ENCODE peak calls at places on chromosome 1, in four cellular contexts. One of them, this sample, is unnamed. For H3K9me1, the result is how much of the 10 kb centered on the place peaks cover.

GRCh38 chr1:113146242-113147072 is 73.5 kb downstream of the LRIG2 start:
- DNase-seq in IMR-90: peak
- DNase-seq in keratinocyte: no peak
- DNase-seq in K562: peak
- DNase-seq in this sample: peak

GRCh38 chr1:33237579-33237978 is 18.7 kb upstream of the ZNF362 start:
- DNase-seq in K562: no peak
- DNase-seq in IMR-90: no peak
- DNase-seq in keratinocyte: no peak
- DNase-seq in this sample: no peak

GRCh38 chr1:214233856-214234634 is 46.9 kb upstream of the SMYD2 start:
- DNase-seq in keratinocyte: no peak
- DNase-seq in IMR-90: no peak
- DNase-seq in K562: no peak
- DNase-seq in this sample: no peak

GRCh38 chr1:151311589-151312331 is 15.5 kb downstream of the PI4KB start:
- DNase-seq in keratinocyte: peak
- DNase-seq in IMR-90: peak
- DNase-seq in K562: peak
- DNase-seq in this sample: peak

GRCh38 chr1:6918908-6919511 is 133.8 kb downstream of the CAMTA1 start:
- DNase-seq in keratinocyte: no peak
- DNase-seq in K562: no peak
- DNase-seq in IMR-90: no peak
- DNase-seq in this sample: no peak

GRCh38 chr1:87061742-87062156 is 147.3 kb downstream of the HS2ST1 start:
- DNase-seq in keratinocyte: no peak
- DNase-seq in K562: no peak
- DNase-seq in IMR-90: peak
- DNase-seq in this sample: peak

GRCh38 chr1:243179714-243180113 is 75.4 kb downstream of the CEP170 start:
- DNase-seq in keratinocyte: no peak
- DNase-seq in IMR-90: no peak
- DNase-seq in K562: no peak
- DNase-seq in this sample: peak

GRCh38 chr1:222974496-222974895 is 159.7 kb downstream of the DISP1 start:
- DNase-seq in IMR-90: peak
- DNase-seq in keratinocyte: no peak
- DNase-seq in K562: no peak
- DNase-seq in this sample: peak

GRCh38 chr1:220970311-220970710 is 91.1 kb downstream of the HLX start:
- DNase-seq in keratinocyte: no peak
- DNase-seq in IMR-90: peak
- DNase-seq in K562: no peak
- DNase-seq in this sample: peak

DNA sequence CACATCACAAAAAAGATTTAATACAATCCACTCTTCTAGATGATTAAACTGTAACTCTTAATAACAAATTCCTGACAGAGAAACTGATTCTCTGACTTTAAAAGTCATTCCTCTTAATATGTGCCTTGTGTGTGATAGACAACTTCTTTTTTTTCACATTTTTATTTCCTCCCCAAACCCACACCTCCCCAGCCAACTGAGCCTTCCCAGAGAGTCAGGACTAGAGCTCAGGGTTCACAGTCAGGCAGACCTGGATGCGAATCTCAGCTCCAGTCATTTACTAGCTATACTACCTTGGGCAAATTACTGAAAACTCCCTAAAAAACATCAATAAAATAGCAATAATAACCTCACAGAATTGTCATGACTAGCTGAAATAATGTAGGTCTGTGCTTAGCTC is 14.2 kb downstream of the ATPAF1 start:
- DNase-seq in keratinocyte: no peak
- DNase-seq in K562: no peak
- DNase-seq in IMR-90: no peak
- DNase-seq in this sample: no peak
- H3K4me3 ChIP-seq in keratinocyte: no peak
- H3K4me3 ChIP-seq in K562: no peak
- H3K4me3 ChIP-seq in IMR-90: no peak
- H3K4me3 ChIP-seq in this sample: no peak

GRCh38 chr1:163440090-163440489 is 118.3 kb downstream of the NUF2 start:
- DNase-seq in keratinocyte: no peak
- DNase-seq in IMR-90: no peak
- DNase-seq in K562: no peak
- DNase-seq in this sample: no peak
- H3K9me1 ChIP-seq in keratinocyte: under half
- H3K9me1 ChIP-seq in IMR-90: under half
- H3K9me1 ChIP-seq in K562: under half
- H3K9me1 ChIP-seq in this sample: under half

GRCh38 chr1:40861227-40862003 is 748 bp downstream of the CITED4 start:
- DNase-seq in keratinocyte: no peak
- DNase-seq in IMR-90: peak
- DNase-seq in K562: no peak
- DNase-seq in this sample: no peak
- H3K4me3 ChIP-seq in keratinocyte: peak
- H3K4me3 ChIP-seq in IMR-90: peak
- H3K4me3 ChIP-seq in K562: peak
- H3K4me3 ChIP-seq in this sample: peak

GRCh38 chr1:229275005-229275404 is 4.1 kb downstream of the RAB4A start:
- DNase-seq in keratinocyte: no peak
- DNase-seq in IMR-90: no peak
- DNase-seq in K562: no peak
- DNase-seq in this sample: no peak
- H3K9me1 ChIP-seq in keratinocyte: under half
- H3K9me1 ChIP-seq in IMR-90: under half
- H3K9me1 ChIP-seq in K562: under half
- H3K9me1 ChIP-seq in this sample: under half

GRCh38 chr1:61184035-61184713 is 101.8 kb downstream of the NFIA start:
- DNase-seq in K562: peak
- DNase-seq in IMR-90: peak
- DNase-seq in keratinocyte: no peak
- DNase-seq in this sample: peak

GRCh38 chr1:61187380-61188086 is 105.2 kb downstream of the NFIA start:
- DNase-seq in IMR-90: no peak
- DNase-seq in keratinocyte: no peak
- DNase-seq in K562: no peak
- DNase-seq in this sample: no peak

GRCh38 chr1:61184714-61185106 is 102.3 kb downstream of the NFIA start:
- DNase-seq in keratinocyte: no peak
- DNase-seq in IMR-90: no peak
- DNase-seq in K562: no peak
- DNase-seq in this sample: no peak

GRCh38 chr1:61183471-61184034 is 101.2 kb downstream of the NFIA start:
- DNase-seq in keratinocyte: no peak
- DNase-seq in K562: no peak
- DNase-seq in IMR-90: peak
- DNase-seq in this sample: peak

DNA sequence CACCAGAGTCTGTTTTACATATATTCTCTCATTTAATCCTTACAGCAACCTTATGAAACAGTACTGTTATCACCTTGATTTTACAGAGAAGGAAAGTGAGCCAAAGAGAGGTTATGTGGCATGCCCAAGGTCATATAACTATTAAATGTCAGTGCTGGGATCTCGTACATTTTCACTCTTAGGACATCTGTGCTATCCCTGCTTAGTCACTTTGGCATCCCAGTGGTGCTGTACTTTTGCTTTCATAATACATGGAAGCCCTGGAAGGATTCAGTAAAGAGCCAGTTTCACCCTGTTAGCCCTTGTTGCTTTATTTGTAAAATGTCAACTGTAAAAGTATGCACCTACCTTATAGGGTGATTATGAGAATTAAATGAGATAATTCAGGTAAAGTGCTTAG is 104.4 kb downstream of the NFIA start:
- DNase-seq in IMR-90: no peak
- DNase-seq in K562: no peak
- DNase-seq in keratinocyte: no peak
- DNase-seq in this sample: no peak
- H3K4me3 ChIP-seq in IMR-90: no peak
- H3K4me3 ChIP-seq in K562: no peak
- H3K4me3 ChIP-seq in keratinocyte: no peak
- H3K4me3 ChIP-seq in this sample: no peak

GRCh38 chr1:228233136-228233535 is 25.3 kb downstream of the OBSCN start:
- DNase-seq in keratinocyte: no peak
- DNase-seq in IMR-90: no peak
- DNase-seq in K562: no peak
- DNase-seq in this sample: no peak
- H3K9me1 ChIP-seq in keratinocyte: under half
- H3K9me1 ChIP-seq in IMR-90: under half
- H3K9me1 ChIP-seq in K562: under half
- H3K9me1 ChIP-seq in this sample: under half